ENCODE peak calls at places on chromosomes 4 and X, in five cellular contexts. One of them, this sample, is unnamed.

GRCh38 chr4:99403380-99404194 is 31.6 kb downstream of the ADH7 start:
- DNase-seq in transverse colon: no peak
- DNase-seq in stimulated activated CD4-positive, alpha-beta T cell treated with anti-CD3 and anti-CD28 coated beads, Interleukin-4, amount 100 ng/mL, for 48 hours: no peak
- DNase-seq in GM20000: peak; percentile 37
- DNase-seq in hypothalamus: no peak
- DNase-seq in this sample: no peak

GRCh38 chr4:30103455-30103854 is 616.7 kb upstream of the PCDH7 start:
- DNase-seq in transverse colon: no peak
- DNase-seq in stimulated activated CD4-positive, alpha-beta T cell treated with anti-CD3 and anti-CD28 coated beads, Interleukin-4, amount 100 ng/mL, for 48 hours: no peak
- DNase-seq in GM20000: no peak
- DNase-seq in hypothalamus: no peak
- DNase-seq in this sample: no peak

GRCh38 chr4:151012836-151013235 is 2.2 kb downstream of the LRBA start:
- DNase-seq in transverse colon: peak; percentile 51
- DNase-seq in stimulated activated CD4-positive, alpha-beta T cell treated with anti-CD3 and anti-CD28 coated beads, Interleukin-4, amount 100 ng/mL, for 48 hours: no peak
- DNase-seq in GM20000: no peak
- DNase-seq in hypothalamus: no peak
- DNase-seq in this sample: peak; percentile 54

GRCh38 chr4:2094545-2094944 is 35.4 kb downstream of the NAT8L start:
- DNase-seq in transverse colon: no peak
- DNase-seq in stimulated activated CD4-positive, alpha-beta T cell treated with anti-CD3 and anti-CD28 coated beads, Interleukin-4, amount 100 ng/mL, for 48 hours: no peak
- DNase-seq in GM20000: no peak
- DNase-seq in hypothalamus: no peak
- DNase-seq in this sample: no peak

GRCh38 chrX:151155234-151155633 is 21.1 kb upstream of the GPR50 start:
- DNase-seq in transverse colon: no peak
- DNase-seq in stimulated activated CD4-positive, alpha-beta T cell treated with anti-CD3 and anti-CD28 coated beads, Interleukin-4, amount 100 ng/mL, for 48 hours: no peak
- DNase-seq in GM20000: no peak
- DNase-seq in hypothalamus: no peak
- DNase-seq in this sample: no peak

GRCh38 chr4:110626532-110627153 is 3.8 kb upstream of the PITX2 start:
- DNase-seq in transverse colon: no peak
- DNase-seq in stimulated activated CD4-positive, alpha-beta T cell treated with anti-CD3 and anti-CD28 coated beads, Interleukin-4, amount 100 ng/mL, for 48 hours: no peak
- DNase-seq in GM20000: no peak
- DNase-seq in hypothalamus: no peak
- DNase-seq in this sample: no peak

GRCh38 chrX:115665122-115665521 is 104.1 kb downstream of the PLS3 start:
- DNase-seq in transverse colon: no peak
- DNase-seq in stimulated activated CD4-positive, alpha-beta T cell treated with anti-CD3 and anti-CD28 coated beads, Interleukin-4, amount 100 ng/mL, for 48 hours: no peak
- DNase-seq in GM20000: no peak
- DNase-seq in hypothalamus: no peak
- DNase-seq in this sample: no peak

GRCh38 chr4:142242156-142242555 is 603.9 kb downstream of the INPP4B start:
- DNase-seq in transverse colon: no peak
- DNase-seq in stimulated activated CD4-positive, alpha-beta T cell treated with anti-CD3 and anti-CD28 coated beads, Interleukin-4, amount 100 ng/mL, for 48 hours: no peak
- DNase-seq in GM20000: no peak
- DNase-seq in hypothalamus: no peak
- DNase-seq in this sample: no peak

GRCh38 chrX:129782015-129782495 is 2.3 kb downstream of the SASH3 start:
- DNase-seq in transverse colon: no peak
- DNase-seq in stimulated activated CD4-positive, alpha-beta T cell treated with anti-CD3 and anti-CD28 coated beads, Interleukin-4, amount 100 ng/mL, for 48 hours: no peak
- DNase-seq in GM20000: no peak
- DNase-seq in hypothalamus: no peak
- DNase-seq in this sample: no peak

GRCh38 chrX:101774340-101774739 is 114.7 kb upstream of the ARMCX2 start:
- DNase-seq in transverse colon: no peak
- DNase-seq in stimulated activated CD4-positive, alpha-beta T cell treated with anti-CD3 and anti-CD28 coated beads, Interleukin-4, amount 100 ng/mL, for 48 hours: no peak
- DNase-seq in GM20000: no peak
- DNase-seq in hypothalamus: no peak
- DNase-seq in this sample: no peak

GRCh38 chrX:113059714-113060113 is 219.1 kb upstream of the AMOT start:
- DNase-seq in transverse colon: no peak
- DNase-seq in stimulated activated CD4-positive, alpha-beta T cell treated with anti-CD3 and anti-CD28 coated beads, Interleukin-4, amount 100 ng/mL, for 48 hours: no peak
- DNase-seq in GM20000: no peak
- DNase-seq in hypothalamus: no peak
- DNase-seq in this sample: no peak

GRCh38 chr4:53931423-53932060 is 132.9 kb downstream of the CHIC2 start:
- DNase-seq in transverse colon: no peak
- DNase-seq in stimulated activated CD4-positive, alpha-beta T cell treated with anti-CD3 and anti-CD28 coated beads, Interleukin-4, amount 100 ng/mL, for 48 hours: no peak
- DNase-seq in GM20000: no peak
- DNase-seq in hypothalamus: no peak
- DNase-seq in this sample: no peak

GRCh38 chrX:68588653-68589371 is 58.7 kb upstream of the STARD8 start:
- DNase-seq in transverse colon: no peak
- DNase-seq in stimulated activated CD4-positive, alpha-beta T cell treated with anti-CD3 and anti-CD28 coated beads, Interleukin-4, amount 100 ng/mL, for 48 hours: no peak
- DNase-seq in GM20000: no peak
- DNase-seq in hypothalamus: no peak
- DNase-seq in this sample: no peak

GRCh38 chr4:186027405-186027804 is 41.6 kb upstream of the TLR3 start:
- DNase-seq in transverse colon: peak; percentile 54
- DNase-seq in stimulated activated CD4-positive, alpha-beta T cell treated with anti-CD3 and anti-CD28 coated beads, Interleukin-4, amount 100 ng/mL, for 48 hours: no peak
- DNase-seq in GM20000: no peak
- DNase-seq in hypothalamus: no peak
- DNase-seq in this sample: peak; percentile 37

GRCh38 chr4:118888666-118889312 is at the start of gene SYNPO2:
- DNase-seq in transverse colon: peak; percentile 72
- DNase-seq in stimulated activated CD4-positive, alpha-beta T cell treated with anti-CD3 and anti-CD28 coated beads, Interleukin-4, amount 100 ng/mL, for 48 hours: peak; percentile 22
- DNase-seq in GM20000: peak; percentile 34
- DNase-seq in hypothalamus: peak; percentile 8
- DNase-seq in this sample: peak; percentile 55

GRCh38 chrX:72094894-72095293 is 36.8 kb downstream of the RTL5 start:
- DNase-seq in transverse colon: peak; percentile 15
- DNase-seq in stimulated activated CD4-positive, alpha-beta T cell treated with anti-CD3 and anti-CD28 coated beads, Interleukin-4, amount 100 ng/mL, for 48 hours: no peak
- DNase-seq in GM20000: peak; percentile 39
- DNase-seq in hypothalamus: no peak
- DNase-seq in this sample: no peak